ENCODE peak calls at places on chromosomes 3 and 15, in four cellular contexts. Z is DND-41, Y is endodermal cell, H is mammary epithelial cell. K is an unnamed sample.

GRCh38 chr3:32780735-32781210 is 37.0 kb upstream of the TRIM71 start:
- DNase-seq in H (no peak), Z (no peak), Y (peak; percentile 99), K (peak; percentile 99)

GRCh38 chr15:58438956-58439355 is 7.2 kb downstream of the LIPC start:
- DNase-seq in Y (peak; percentile 68), Z (peak; percentile 57), H (peak; percentile 35), K (peak; percentile 36)

GRCh38 chr3:15120986-15121385 is 22.0 kb upstream of the RBSN start:
- DNase-seq in H (no peak), Z (no peak), Y (no peak), K (no peak)

GRCh38 chr15:76056931-76057330 is 2.9 kb upstream of the TMEM266 start:
- DNase-seq in Z (no peak), Y (no peak), H (peak; percentile 72), K (no peak)

GRCh38 chr3:99532246-99532645 is 106.1 kb upstream of the COL8A1 start:
- DNase-seq in Y (peak; percentile 92), Z (peak; percentile 20), H (peak; percentile 54), K (peak; percentile 77)

GRCh38 chr15:75455424-75455981 is 4.0 kb upstream of the SIN3A start:
- DNase-seq in H (peak; percentile 80), Z (peak; percentile 84), Y (peak; percentile 94), K (no peak)

GRCh38 chr15:30072630-30073029 is 10.1 kb upstream of the GOLGA8J start:
- DNase-seq in H (no peak), Z (no peak), Y (no peak), K (no peak)

GRCh38 chr3:167078070-167078622 is 302.0 kb downstream of the ZBBX start:
- DNase-seq in Z (no peak), H (no peak), Y (no peak), K (no peak)

GRCh38 chr3:155859859-155860258 is 5.6 kb upstream of the SLC33A1 start:
- DNase-seq in Y (no peak), Z (no peak), H (no peak), K (no peak)

GRCh38 chr15:61731081-61731480 is 329.2 kb downstream of the VPS13C start:
- DNase-seq in Y (no peak), H (no peak), Z (no peak), K (no peak)

DNA sequence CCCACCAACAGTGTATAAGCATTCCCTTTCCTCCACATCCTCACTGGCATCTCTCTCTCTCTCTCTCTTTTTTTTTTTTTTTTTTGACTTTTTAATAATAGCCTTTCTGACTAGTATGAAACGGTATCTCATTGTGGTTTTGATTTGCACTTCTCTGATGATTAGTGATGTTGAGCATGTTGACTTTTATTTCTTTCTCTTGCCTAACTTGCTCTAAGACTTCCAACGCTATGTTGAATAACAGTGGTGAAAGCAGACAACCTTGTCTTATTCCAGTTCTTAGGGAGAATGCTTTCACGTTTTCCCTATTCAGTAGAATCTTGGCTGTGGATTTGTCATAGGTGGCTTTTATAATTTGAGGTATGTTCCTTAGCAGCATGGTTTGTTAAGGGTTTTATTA is 249.4 kb upstream of the MDFIC2 start:
- DNase-seq in Y (no peak), Z (no peak), H (no peak), K (no peak)
- H3K4me1 ChIP-seq in Y (no peaks in the 10 kb centered on the region), Z (no peaks in the 10 kb centered on the region), H (no peaks in the 10 kb centered on the region), K (no peaks in the 10 kb centered on the region)

GRCh38 chr3:31196261-31196660 is 301.8 kb upstream of the GADL1 start:
- DNase-seq in Y (no peak), H (no peak), Z (no peak), K (no peak)
- H3K9ac ChIP-seq in Y (no peak overlapping the region), H (no peak overlapping the region), Z (no peak overlapping the region), K (no peak overlapping the region)

DNA sequence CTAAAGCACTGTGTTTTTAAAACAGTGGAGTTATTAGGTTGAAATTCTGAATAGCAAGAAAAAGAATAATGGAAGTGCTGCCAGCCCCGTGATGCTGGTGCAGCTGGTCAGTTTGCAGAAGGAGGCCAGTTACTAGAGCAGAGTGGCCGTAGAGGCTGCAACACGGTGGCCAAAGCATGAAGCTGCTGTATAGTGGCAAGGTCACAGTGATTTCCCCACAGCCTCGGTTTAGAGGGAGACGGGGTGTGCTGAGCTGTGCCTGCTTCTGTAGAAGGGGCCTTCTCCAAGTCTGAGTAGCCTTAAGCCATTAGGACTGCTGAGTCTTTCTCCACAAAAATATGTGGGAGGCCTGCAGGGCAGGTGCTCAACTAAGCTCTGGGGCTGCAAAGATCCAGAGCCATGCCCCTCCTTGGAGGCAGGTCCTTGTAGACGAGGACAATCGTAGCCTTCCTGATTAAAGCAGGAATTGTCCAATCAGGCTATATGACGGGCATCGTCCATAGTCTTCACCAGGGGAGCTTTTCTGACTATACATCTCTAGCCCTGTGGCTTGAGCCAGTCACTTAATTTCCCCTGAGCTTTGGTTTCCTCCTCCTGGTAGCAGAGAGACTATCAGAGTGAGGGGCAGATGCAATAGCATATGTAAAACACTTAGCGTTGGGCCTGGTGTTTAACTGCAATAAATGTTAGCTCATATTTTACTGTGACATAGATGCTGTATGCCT is 151.6 kb downstream of the PGPEP1L start:
- DNase-seq in Y (no peak), H (no peak), Z (no peak), K (no peak)
- H3K4me1 ChIP-seq in Y (peaks cover 18% of the 10 kb centered on the region), H (peaks cover 60% of the 10 kb centered on the region), Z (peaks cover 56% of the 10 kb centered on the region), K (peaks cover 15% of the 10 kb centered on the region)

GRCh38 chr3:136914739-136915138 is 43.0 kb upstream of the IL20RB start:
- DNase-seq in Y (no peak), H (no peak), Z (no peak), K (no peak)

GRCh38 chr3:136909187-136909586 is 47.2 kb downstream of the NCK1 start:
- DNase-seq in Z (no peak), Y (no peak), H (no peak), K (no peak)

GRCh38 chr3:136910697-136911096 is 47.1 kb upstream of the IL20RB start:
- DNase-seq in Z (no peak), Y (no peak), H (no peak), K (no peak)

GRCh38 chr3:136916200-136916599 is 41.6 kb upstream of the IL20RB start:
- DNase-seq in Y (no peak), H (no peak), Z (no peak), K (no peak)

DNA sequence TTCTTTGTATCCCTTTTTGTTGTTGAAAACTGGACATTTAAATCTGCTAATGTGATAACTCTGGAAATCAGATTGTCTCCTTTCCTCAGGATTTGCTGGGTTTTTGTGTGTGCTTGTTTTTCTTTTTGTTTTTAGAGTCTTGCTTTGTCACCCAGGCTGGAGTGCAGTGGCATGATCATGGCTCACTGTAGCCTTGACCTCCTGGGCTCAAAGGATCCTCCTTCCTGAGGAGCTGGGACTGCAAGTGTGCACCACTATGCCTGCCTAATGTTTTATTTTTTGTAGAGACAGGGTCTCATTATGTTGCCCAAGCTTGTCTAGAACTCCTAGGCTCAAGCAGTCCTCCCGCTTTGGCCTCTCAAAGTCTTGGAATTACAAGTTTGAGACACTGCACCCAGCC is 44.6 kb upstream of the IL20RB start:
- DNase-seq in Y (no peak), H (no peak), Z (no peak), K (no peak)
- H3K9ac ChIP-seq in Y (no peak overlapping the region), H (no peak overlapping the region), Z (no peak overlapping the region), K (no peak overlapping the region)

GRCh38 chr3:16487506-16488175 is 25.9 kb downstream of the RFTN1 start:
- DNase-seq in Y (no peak), Z (no peak), H (no peak), K (no peak)

GRCh38 chr3:16486201-16486600 is 27.3 kb downstream of the RFTN1 start:
- DNase-seq in H (no peak), Z (no peak), Y (no peak), K (no peak)

GRCh38 chr3:16486951-16487480 is 26.5 kb downstream of the RFTN1 start:
- DNase-seq in H (no peak), Y (no peak), Z (no peak), K (no peak)

GRCh38 chr3:16484216-16484615 is 29.3 kb downstream of the RFTN1 start:
- DNase-seq in Z (no peak), H (no peak), Y (no peak), K (no peak)

DNA sequence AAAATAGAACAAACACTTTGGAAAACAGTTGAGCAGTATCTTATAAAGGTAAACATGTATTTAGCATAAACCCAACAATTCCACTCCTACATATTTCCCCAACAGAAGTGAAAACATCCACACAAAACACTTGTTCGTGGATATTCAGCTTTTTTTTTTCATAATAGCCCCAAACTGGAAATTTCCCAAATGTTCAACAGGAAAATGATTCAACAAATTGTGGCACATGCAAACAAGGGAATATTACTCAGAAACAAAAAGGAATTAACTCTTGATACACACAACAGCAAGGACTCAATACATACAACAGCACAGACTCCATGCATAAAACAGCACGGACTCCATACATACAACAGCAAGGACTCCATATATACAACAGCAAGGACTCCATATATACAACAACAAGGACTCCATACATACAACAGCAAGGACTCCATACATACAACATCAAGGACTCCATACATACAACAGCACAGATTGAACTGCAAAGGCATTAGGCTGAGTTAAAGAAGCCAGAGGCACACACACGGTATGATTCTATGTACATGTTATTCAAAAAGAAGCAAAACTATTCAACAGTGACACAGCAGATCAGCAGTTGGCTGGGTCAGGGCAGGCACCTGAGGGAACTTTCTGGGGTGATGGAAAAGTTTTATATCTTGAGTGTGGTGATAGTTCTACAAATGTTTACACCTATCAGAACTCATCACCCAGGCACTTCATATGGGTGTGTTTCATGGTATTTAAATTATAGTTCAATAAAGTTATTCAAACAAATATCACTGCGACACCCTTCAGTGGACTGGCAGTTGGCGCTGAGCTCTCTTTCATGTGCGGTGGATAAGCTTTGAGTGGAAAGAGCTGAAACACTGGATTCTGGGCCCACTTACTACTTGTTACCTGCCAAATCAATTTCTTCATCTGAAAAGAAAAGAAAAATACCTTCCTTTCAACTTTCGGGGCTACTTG is 28.2 kb downstream of the RFTN1 start:
- DNase-seq in H (no peak), Y (no peak), Z (no peak), K (no peak)
- H3K4me1 ChIP-seq in H (no peaks in the 10 kb centered on the region), Y (peaks cover 4% of the 10 kb centered on the region), Z (peaks cover 5% of the 10 kb centered on the region), K (peaks cover 2% of the 10 kb centered on the region)

GRCh38 chr3:16379838-16380237 is 114.8 kb downstream of the OXNAD1 start:
- DNase-seq in Z (peak; percentile 75), Y (no peak), H (no peak), K (no peak)

GRCh38 chr3:16378920-16379319 is 113.9 kb downstream of the OXNAD1 start:
- DNase-seq in Z (no peak), H (peak; percentile 56), Y (no peak), K (no peak)

GRCh38 chr3:16378415-16378814 is 113.4 kb downstream of the OXNAD1 start:
- DNase-seq in H (no peak), Y (no peak), Z (no peak), K (no peak)

GRCh38 chr3:16381426-16381825 is 116.4 kb downstream of the OXNAD1 start:
- DNase-seq in H (no peak), Z (no peak), Y (no peak), K (no peak)

GRCh38 chr3:16380421-16380820 is 115.4 kb downstream of the OXNAD1 start:
- DNase-seq in Z (no peak), Y (no peak), H (no peak), K (no peak)
- H3K9ac ChIP-seq in Z (peak overlapping the region; percentile 46), Y (no peak overlapping the region), H (no peak overlapping the region), K (no peak overlapping the region)

K was measured in NT2/D1.